ENCODE peak calls at places on chromosomes 3 and 15, in five cellular contexts. M is RWPE1; K is fibroblast of lung; H is neural crest cell; Z is CD8-positive, alpha-beta T cell. J is an unnamed sample.

GRCh38 chr15:50907866-50908208 is 646 bp upstream of the AP4E1 start:
- DNase-seq in M (no peak), K (no peak), H (no peak), Z (peak; percentile 5), J (peak; percentile 50)

GRCh38 chr3:54858386-54858785 is 69.5 kb downstream of the LRTM1 start:
- DNase-seq in M (no peak), K (no peak), H (no peak), Z (no peak), J (no peak)

GRCh38 chr3:127961963-127962362 is 46.9 kb downstream of the KBTBD12 start:
- DNase-seq in M (peak; percentile 93), K (no peak), H (no peak), Z (no peak), J (peak; percentile 69)

GRCh38 chr3:188157407-188157806 is 3.5 kb downstream of the LPP start:
- DNase-seq in M (no peak), K (no peak), H (no peak), Z (no peak), J (no peak)

GRCh38 chr15:96326551-96327154 is 3.8 kb upstream of the NR2F2 start:
- DNase-seq in M (no peak), K (peak; percentile 76), H (no peak), Z (no peak), J (peak; percentile 62)

GRCh38 chr3:100880072-100880471 is 113.1 kb downstream of the ABI3BP start:
- DNase-seq in M (no peak), K (peak; percentile 28), H (no peak), Z (no peak), J (no peak)

GRCh38 chr15:70853855-70854668 is at the start of gene LARP6:
- DNase-seq in M (peak; percentile 39), K (peak; percentile 37), H (peak; percentile 65), Z (no peak), J (peak; percentile 21)

GRCh38 chr15:89361451-89362202 is 27.0 kb upstream of the POLG start:
- DNase-seq in M (peak; percentile 88), K (peak; percentile 64), H (peak; percentile 80), Z (peak; percentile 41), J (peak; percentile 48)

GRCh38 chr3:72171461-72171860 is 386.5 kb upstream of the PROK2 start:
- DNase-seq in M (no peak), K (peak; percentile 25), H (no peak), Z (no peak), J (peak; percentile 24)

GRCh38 chr15:51668446-51668845 is 12.9 kb upstream of the SCG3 start:
- DNase-seq in M (no peak), K (no peak), H (no peak), Z (no peak), J (no peak)

GRCh38 chr3:30644615-30645014 is 38.2 kb downstream of the TGFBR2 start:
- DNase-seq in M (no peak), K (peak; percentile 72), H (no peak), Z (peak; percentile 42), J (peak; percentile 67)

GRCh38 chr3:9069971-9070370 is 106.7 kb upstream of the RAD18 start:
- DNase-seq in M (no peak), K (no peak), H (no peak), Z (no peak), J (no peak)

GRCh38 chr3:149377408-149378111 is at the start of gene TM4SF1:
- DNase-seq in M (peak; percentile 81), K (peak; percentile 90), H (no peak), Z (no peak), J (peak; percentile 97)

GRCh38 chr15:75416584-75416983 is 34.9 kb downstream of the SIN3A start:
- DNase-seq in M (no peak), K (no peak), H (no peak), Z (no peak), J (no peak)

GRCh38 chr3:36480916-36481648 is 100.8 kb downstream of the STAC start:
- DNase-seq in M (no peak), K (peak; percentile 3), H (no peak), Z (no peak), J (no peak)

GRCh38 chr3:170977911-170978310 is 48.6 kb downstream of the SLC2A2 start:
- DNase-seq in M (no peak), K (no peak), H (no peak), Z (no peak), J (peak; percentile 27)

GRCh38 chr3:38163117-38163870 is 2.0 kb upstream of the OXSR1 start:
- DNase-seq in M (no peak), K (no peak), H (no peak), Z (no peak), J (no peak)

GRCh38 chr3:60856299-60857046 is 394.8 kb downstream of the FHIT start:
- DNase-seq in M (no peak), K (no peak), H (no peak), Z (no peak), J (no peak)

GRCh38 chr3:129908417-129908816 is 14.9 kb upstream of the TMCC1 start:
- DNase-seq in M (no peak), K (no peak), H (no peak), Z (no peak), J (no peak)

GRCh38 chr3:102630531-102630930 is 195.7 kb downstream of the ZPLD1 start:
- DNase-seq in M (no peak), K (no peak), H (no peak), Z (no peak), J (no peak)

GRCh38 chr3:117084739-117085270 is 375.2 kb downstream of the TUSC7 start:
- DNase-seq in M (no peak), K (no peak), H (no peak), Z (no peak), J (no peak)

GRCh38 chr3:128095222-128095703 is 28.3 kb downstream of the RUVBL1 start:
- DNase-seq in M (peak; percentile 88), K (peak; percentile 83), H (peak; percentile 77), Z (peak; percentile 73), J (peak; percentile 88)

GRCh38 chr15:60392986-60393811 is 4.6 kb downstream of the ANXA2 start:
- DNase-seq in M (peak; percentile 93), K (peak; percentile 98), H (no peak), Z (no peak), J (peak; percentile 99)

GRCh38 chr3:66956740-66957139 is 41.4 kb upstream of the KBTBD8 start:
- DNase-seq in M (no peak), K (no peak), H (no peak), Z (no peak), J (no peak)

GRCh38 chr15:70704166-70704565 is 59.2 kb downstream of the UACA start:
- DNase-seq in M (no peak), K (no peak), H (no peak), Z (no peak), J (no peak)

DNA sequence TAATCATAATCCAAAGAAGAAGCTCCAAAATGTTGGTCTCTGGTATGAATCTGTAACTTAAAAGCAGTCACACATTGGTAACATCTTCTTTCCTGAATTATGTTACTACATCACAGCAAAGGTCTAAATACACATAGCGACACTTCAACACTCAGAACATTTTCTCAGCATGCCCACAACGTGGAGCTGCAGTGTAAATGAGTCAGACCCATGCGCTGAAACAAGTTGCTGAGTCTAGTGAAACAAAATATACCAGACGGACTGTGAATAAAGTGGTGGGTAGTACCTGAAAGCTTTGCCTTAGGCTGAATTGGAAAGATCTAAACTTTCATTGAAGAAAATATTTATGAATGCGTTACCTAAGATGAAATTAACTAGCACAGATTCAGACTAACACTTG is 33.2 kb upstream of the GOLGA8B start:
- DNase-seq in M (peak; percentile 36), K (peak; percentile 55), H (no peak), Z (no peak), J (peak; percentile 62)
- TF ChIP-seq CTCF in M (peak; percentile 27), K (no peak), H (peak; percentile 48), Z (no peak), J (peak; percentile 18)

GRCh38 chr3:45057557-45057956 is 31.5 kb downstream of the CLEC3B start:
- DNase-seq in M (no peak), K (no peak), H (no peak), Z (no peak), J (no peak)

GRCh38 chr3:45054196-45054857 is 28.2 kb downstream of the CLEC3B start:
- DNase-seq in M (no peak), K (peak; percentile 96), H (no peak), Z (no peak), J (peak; percentile 96)

GRCh38 chr3:45056608-45057301 is 30.7 kb downstream of the CLEC3B start:
- DNase-seq in M (no peak), K (peak; percentile 28), H (no peak), Z (no peak), J (peak; percentile 36)

GRCh38 chr3:45055032-45055410 is 28.9 kb downstream of the CLEC3B start:
- DNase-seq in M (peak; percentile 30), K (peak; percentile 91), H (no peak), Z (no peak), J (peak; percentile 79)

GRCh38 chr3:45055411-45056143 is 29.5 kb downstream of the CLEC3B start:
- DNase-seq in M (no peak), K (peak; percentile 94), H (no peak), Z (no peak), J (peak; percentile 51)
- TF ChIP-seq CTCF in M (no peak), K (peak; percentile 10), H (peak; percentile 16), Z (no peak), J (peak; percentile 11)

DNA sequence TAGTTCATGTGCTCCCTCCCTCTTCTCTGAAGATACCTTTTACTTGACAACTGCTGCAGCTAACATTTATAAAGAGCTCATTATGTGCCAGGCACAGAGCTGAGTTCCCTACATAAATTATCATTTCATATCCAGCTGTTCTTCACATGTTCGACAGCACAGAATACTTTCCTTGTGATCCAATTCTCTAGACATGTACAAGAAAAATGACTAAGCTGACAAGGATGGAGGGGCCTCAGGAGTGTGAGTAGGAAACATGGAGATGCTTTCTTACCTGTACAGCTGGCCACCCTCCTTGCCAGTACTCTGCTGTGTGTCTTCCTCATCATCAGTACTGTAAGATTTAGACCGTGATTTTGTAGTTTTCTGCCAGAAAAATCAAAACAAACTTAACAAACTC is 206.9 kb upstream of the STRIT1 start:
- DNase-seq in M (no peak), K (no peak), H (no peak), Z (no peak), J (no peak)
- TF ChIP-seq CTCF in M (no peak), K (no peak), H (no peak), Z (no peak), J (no peak)

GRCh38 chr3:172330413-172330812 is 117.8 kb downstream of the GHSR start:
- DNase-seq in M (no peak), K (no peak), H (no peak), Z (no peak), J (no peak)

GRCh38 chr3:172333042-172333377 is 115.2 kb downstream of the GHSR start:
- DNase-seq in M (no peak), K (no peak), H (no peak), Z (no peak), J (no peak)

GRCh38 chr3:172334743-172335142 is 113.5 kb downstream of the GHSR start:
- DNase-seq in M (peak; percentile 41), K (no peak), H (no peak), Z (no peak), J (peak; percentile 53)

GRCh38 chr3:172332256-172333041 is 115.8 kb downstream of the GHSR start:
- DNase-seq in M (peak; percentile 53), K (peak; percentile 68), H (peak; percentile 60), Z (peak; percentile 53), J (peak; percentile 77)

GRCh38 chr3:172333692-172334457 is 114.4 kb downstream of the GHSR start:
- DNase-seq in M (no peak), K (no peak), H (no peak), Z (no peak), J (no peak)
- TF ChIP-seq CTCF in M (no peak), K (no peak), H (peak; percentile 30), Z (no peak), J (no peak)